ENCODE peak calls at places on chromosomes 12 and 14, in eight cellular contexts. One of them, this sample, is unnamed.

GRCh38 chr12:25828188-25828587 is 130.3 kb upstream of the RASSF8 start:
- DNase-seq in esophagus squamous epithelium: no peak
- DNase-seq in sigmoid colon: no peak
- DNase-seq in cardiac muscle cell: no peak
- DNase-seq in HCT116: no peak
- DNase-seq in GM23338: no peak
- DNase-seq in dorsolateral prefrontal cortex: no peak
- DNase-seq in BE2C: no peak
- DNase-seq in this sample: no peak

GRCh38 chr12:76223869-76224268 is 124.3 kb downstream of the BBS10 start:
- DNase-seq in cardiac muscle cell: no peak
- DNase-seq in HCT116: no peak
- DNase-seq in esophagus squamous epithelium: no peak
- DNase-seq in dorsolateral prefrontal cortex: no peak
- DNase-seq in GM23338: no peak
- DNase-seq in sigmoid colon: no peak
- DNase-seq in BE2C: no peak
- DNase-seq in this sample: no peak

GRCh38 chr12:51521554-51522276 is 69.3 kb upstream of the SCN8A start:
- DNase-seq in HCT116: no peak
- DNase-seq in GM23338: no peak
- DNase-seq in cardiac muscle cell: peak
- DNase-seq in sigmoid colon: no peak
- DNase-seq in dorsolateral prefrontal cortex: no peak
- DNase-seq in esophagus squamous epithelium: no peak
- DNase-seq in BE2C: no peak
- DNase-seq in this sample: no peak

GRCh38 chr14:64069634-64070359 is 217.0 kb downstream of the SYNE2 start:
- DNase-seq in GM23338: no peak
- DNase-seq in esophagus squamous epithelium: no peak
- DNase-seq in HCT116: no peak
- DNase-seq in cardiac muscle cell: no peak
- DNase-seq in dorsolateral prefrontal cortex: no peak
- DNase-seq in sigmoid colon: no peak
- DNase-seq in BE2C: no peak
- DNase-seq in this sample: no peak

GRCh38 chr12:64102339-64102738 is 119.8 kb downstream of the KICS2 start:
- DNase-seq in sigmoid colon: no peak
- DNase-seq in HCT116: no peak
- DNase-seq in esophagus squamous epithelium: no peak
- DNase-seq in cardiac muscle cell: peak
- DNase-seq in BE2C: no peak
- DNase-seq in dorsolateral prefrontal cortex: no peak
- DNase-seq in GM23338: no peak
- DNase-seq in this sample: no peak

GRCh38 chr14:35159742-35160409 is 37.5 kb downstream of the PRORP start:
- DNase-seq in GM23338: no peak
- DNase-seq in HCT116: peak
- DNase-seq in BE2C: no peak
- DNase-seq in sigmoid colon: no peak
- DNase-seq in cardiac muscle cell: peak
- DNase-seq in dorsolateral prefrontal cortex: no peak
- DNase-seq in esophagus squamous epithelium: no peak
- DNase-seq in this sample: no peak

GRCh38 chr14:49249022-49249421 is 337.2 kb downstream of the RPS29 start:
- DNase-seq in HCT116: no peak
- DNase-seq in BE2C: no peak
- DNase-seq in sigmoid colon: no peak
- DNase-seq in esophagus squamous epithelium: no peak
- DNase-seq in GM23338: no peak
- DNase-seq in dorsolateral prefrontal cortex: no peak
- DNase-seq in cardiac muscle cell: peak
- DNase-seq in this sample: no peak

GRCh38 chr14:80468331-80469122 is 257.2 kb upstream of the DIO2 start:
- DNase-seq in sigmoid colon: no peak
- DNase-seq in BE2C: no peak
- DNase-seq in dorsolateral prefrontal cortex: no peak
- DNase-seq in cardiac muscle cell: no peak
- DNase-seq in GM23338: no peak
- DNase-seq in HCT116: no peak
- DNase-seq in esophagus squamous epithelium: no peak
- DNase-seq in this sample: no peak

GRCh38 chr14:31927348-31927826 is 149.7 kb upstream of the ARHGAP5 start:
- DNase-seq in sigmoid colon: no peak
- DNase-seq in dorsolateral prefrontal cortex: no peak
- DNase-seq in HCT116: no peak
- DNase-seq in GM23338: peak
- DNase-seq in esophagus squamous epithelium: no peak
- DNase-seq in cardiac muscle cell: peak
- DNase-seq in BE2C: no peak
- DNase-seq in this sample: peak

GRCh38 chr14:22339277-22339676 is 249.7 kb downstream of the DAD1 start:
- DNase-seq in dorsolateral prefrontal cortex: peak
- DNase-seq in sigmoid colon: peak
- DNase-seq in HCT116: no peak
- DNase-seq in cardiac muscle cell: peak
- DNase-seq in BE2C: no peak
- DNase-seq in esophagus squamous epithelium: no peak
- DNase-seq in GM23338: no peak
- DNase-seq in this sample: no peak

GRCh38 chr14:51823706-51824105 is 36.7 kb upstream of the GNG2 start:
- DNase-seq in HCT116: no peak
- DNase-seq in cardiac muscle cell: no peak
- DNase-seq in dorsolateral prefrontal cortex: no peak
- DNase-seq in sigmoid colon: no peak
- DNase-seq in GM23338: no peak
- DNase-seq in esophagus squamous epithelium: no peak
- DNase-seq in BE2C: no peak
- DNase-seq in this sample: no peak

GRCh38 chr14:52059614-52060013 is 9.2 kb downstream of the NID2 start:
- DNase-seq in esophagus squamous epithelium: no peak
- DNase-seq in HCT116: no peak
- DNase-seq in sigmoid colon: no peak
- DNase-seq in BE2C: no peak
- DNase-seq in GM23338: no peak
- DNase-seq in cardiac muscle cell: no peak
- DNase-seq in dorsolateral prefrontal cortex: no peak
- DNase-seq in this sample: no peak

GRCh38 chr14:59310644-59311043 is 122.2 kb downstream of the DAAM1 start:
- DNase-seq in sigmoid colon: no peak
- DNase-seq in HCT116: no peak
- DNase-seq in BE2C: no peak
- DNase-seq in esophagus squamous epithelium: no peak
- DNase-seq in cardiac muscle cell: no peak
- DNase-seq in GM23338: no peak
- DNase-seq in dorsolateral prefrontal cortex: no peak
- DNase-seq in this sample: no peak

GRCh38 chr12:12349711-12350665 is at the start of gene MANSC1:
- DNase-seq in esophagus squamous epithelium: no peak
- DNase-seq in BE2C: peak
- DNase-seq in HCT116: no peak
- DNase-seq in cardiac muscle cell: peak
- DNase-seq in sigmoid colon: peak
- DNase-seq in GM23338: peak
- DNase-seq in dorsolateral prefrontal cortex: peak
- DNase-seq in this sample: peak

GRCh38 chr12:69290545-69291277 is 51.3 kb downstream of the CPSF6 start:
- DNase-seq in BE2C: peak
- DNase-seq in cardiac muscle cell: peak
- DNase-seq in sigmoid colon: peak
- DNase-seq in esophagus squamous epithelium: peak
- DNase-seq in dorsolateral prefrontal cortex: peak
- DNase-seq in GM23338: peak
- DNase-seq in HCT116: peak
- DNase-seq in this sample: peak

GRCh38 chr12:24730461-24730896 is 218.4 kb downstream of the BCAT1 start:
- DNase-seq in BE2C: no peak
- DNase-seq in sigmoid colon: no peak
- DNase-seq in dorsolateral prefrontal cortex: no peak
- DNase-seq in HCT116: no peak
- DNase-seq in esophagus squamous epithelium: no peak
- DNase-seq in GM23338: no peak
- DNase-seq in cardiac muscle cell: no peak
- DNase-seq in this sample: no peak

GRCh38 chr12:92550661-92551060 is 152.1 kb upstream of the PLEKHG7 start:
- DNase-seq in BE2C: no peak
- DNase-seq in sigmoid colon: no peak
- DNase-seq in GM23338: no peak
- DNase-seq in cardiac muscle cell: no peak
- DNase-seq in esophagus squamous epithelium: no peak
- DNase-seq in dorsolateral prefrontal cortex: no peak
- DNase-seq in HCT116: no peak
- DNase-seq in this sample: no peak

GRCh38 chr14:50864237-50864636 is 7.6 kb upstream of the ABHD12B start:
- DNase-seq in GM23338: no peak
- DNase-seq in sigmoid colon: no peak
- DNase-seq in dorsolateral prefrontal cortex: no peak
- DNase-seq in HCT116: no peak
- DNase-seq in cardiac muscle cell: no peak
- DNase-seq in BE2C: no peak
- DNase-seq in esophagus squamous epithelium: no peak
- DNase-seq in this sample: no peak

GRCh38 chr14:75422169-75422568 is 5.7 kb upstream of the JDP2 start:
- DNase-seq in HCT116: no peak
- DNase-seq in GM23338: no peak
- DNase-seq in BE2C: no peak
- DNase-seq in cardiac muscle cell: no peak
- DNase-seq in dorsolateral prefrontal cortex: no peak
- DNase-seq in esophagus squamous epithelium: no peak
- DNase-seq in sigmoid colon: no peak
- DNase-seq in this sample: no peak

GRCh38 chr14:85558505-85558904 is 28.6 kb downstream of the FLRT2 start:
- DNase-seq in dorsolateral prefrontal cortex: no peak
- DNase-seq in esophagus squamous epithelium: no peak
- DNase-seq in BE2C: no peak
- DNase-seq in cardiac muscle cell: no peak
- DNase-seq in HCT116: no peak
- DNase-seq in GM23338: no peak
- DNase-seq in sigmoid colon: no peak
- DNase-seq in this sample: no peak
- H3K4me3 ChIP-seq in dorsolateral prefrontal cortex: no peak
- H3K4me3 ChIP-seq in esophagus squamous epithelium: no peak
- H3K4me3 ChIP-seq in BE2C: no peak
- H3K4me3 ChIP-seq in cardiac muscle cell: no peak
- H3K4me3 ChIP-seq in HCT116: no peak
- H3K4me3 ChIP-seq in GM23338: no peak
- H3K4me3 ChIP-seq in sigmoid colon: no peak
- H3K4me3 ChIP-seq in this sample: no peak

DNA sequence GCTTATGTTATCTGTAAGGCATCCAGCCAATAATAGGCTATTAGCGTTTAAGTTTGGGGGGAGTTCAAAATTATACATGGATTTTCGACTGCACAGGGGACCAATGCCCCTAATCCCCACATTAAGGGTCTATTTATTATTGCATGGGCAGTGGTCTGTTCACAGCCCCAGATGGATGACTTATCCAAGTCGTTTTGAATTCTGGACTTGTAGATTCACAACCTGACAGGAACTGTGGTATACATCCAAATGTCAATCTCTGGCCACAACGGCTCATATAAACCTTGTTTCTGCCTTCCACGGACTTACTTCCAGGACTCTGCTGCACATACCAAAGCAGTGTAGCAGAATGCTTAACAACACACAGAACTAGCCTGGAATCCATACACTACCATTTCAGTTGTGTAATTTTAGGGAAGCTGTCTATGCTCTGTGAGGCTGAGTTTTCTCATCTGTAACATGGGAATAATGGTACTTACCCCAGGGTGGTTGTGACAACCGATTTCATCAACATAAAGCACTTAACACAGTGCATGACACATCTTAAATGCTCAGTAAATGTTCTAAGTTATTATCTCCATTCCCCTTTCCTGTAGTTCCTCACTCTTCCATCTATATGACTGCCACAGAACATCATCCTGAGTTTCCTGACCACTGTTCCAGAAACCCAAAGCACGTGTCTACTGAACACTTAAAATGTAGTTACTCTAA is 3.7 kb downstream of the DDX24 start:
- DNase-seq in sigmoid colon: no peak
- DNase-seq in HCT116: no peak
- DNase-seq in BE2C: no peak
- DNase-seq in GM23338: no peak
- DNase-seq in dorsolateral prefrontal cortex: no peak
- DNase-seq in cardiac muscle cell: no peak
- DNase-seq in esophagus squamous epithelium: no peak
- DNase-seq in this sample: no peak
- H3K4me3 ChIP-seq in sigmoid colon: no peak
- H3K4me3 ChIP-seq in HCT116: no peak
- H3K4me3 ChIP-seq in BE2C: no peak
- H3K4me3 ChIP-seq in GM23338: no peak
- H3K4me3 ChIP-seq in dorsolateral prefrontal cortex: peak
- H3K4me3 ChIP-seq in cardiac muscle cell: peak
- H3K4me3 ChIP-seq in esophagus squamous epithelium: no peak
- H3K4me3 ChIP-seq in this sample: no peak

DNA sequence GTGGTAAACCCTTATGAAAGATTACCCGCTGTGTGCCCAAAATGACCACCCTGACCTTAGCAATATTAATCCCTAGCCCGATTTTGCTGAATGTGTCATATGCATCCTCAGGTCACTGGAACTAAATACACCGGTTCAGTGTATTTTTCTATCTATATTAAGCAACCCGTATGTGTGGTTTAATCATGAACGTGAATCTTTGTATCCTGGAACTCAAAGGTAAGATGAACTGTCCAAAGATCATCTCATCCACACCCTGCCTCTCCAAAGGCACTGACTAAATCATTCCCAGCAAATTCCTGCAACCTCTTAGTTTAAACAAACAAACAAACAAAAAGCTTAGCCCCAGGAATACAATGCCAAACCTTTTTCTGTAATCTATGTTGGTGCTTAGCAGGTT is 298.7 kb downstream of the DPF3 start:
- DNase-seq in BE2C: no peak
- DNase-seq in HCT116: no peak
- DNase-seq in dorsolateral prefrontal cortex: no peak
- DNase-seq in sigmoid colon: no peak
- DNase-seq in GM23338: no peak
- DNase-seq in esophagus squamous epithelium: no peak
- DNase-seq in cardiac muscle cell: no peak
- DNase-seq in this sample: no peak
- H3K4me3 ChIP-seq in BE2C: no peak
- H3K4me3 ChIP-seq in HCT116: no peak
- H3K4me3 ChIP-seq in dorsolateral prefrontal cortex: no peak
- H3K4me3 ChIP-seq in sigmoid colon: no peak
- H3K4me3 ChIP-seq in GM23338: no peak
- H3K4me3 ChIP-seq in esophagus squamous epithelium: no peak
- H3K4me3 ChIP-seq in cardiac muscle cell: no peak
- H3K4me3 ChIP-seq in this sample: no peak

DNA sequence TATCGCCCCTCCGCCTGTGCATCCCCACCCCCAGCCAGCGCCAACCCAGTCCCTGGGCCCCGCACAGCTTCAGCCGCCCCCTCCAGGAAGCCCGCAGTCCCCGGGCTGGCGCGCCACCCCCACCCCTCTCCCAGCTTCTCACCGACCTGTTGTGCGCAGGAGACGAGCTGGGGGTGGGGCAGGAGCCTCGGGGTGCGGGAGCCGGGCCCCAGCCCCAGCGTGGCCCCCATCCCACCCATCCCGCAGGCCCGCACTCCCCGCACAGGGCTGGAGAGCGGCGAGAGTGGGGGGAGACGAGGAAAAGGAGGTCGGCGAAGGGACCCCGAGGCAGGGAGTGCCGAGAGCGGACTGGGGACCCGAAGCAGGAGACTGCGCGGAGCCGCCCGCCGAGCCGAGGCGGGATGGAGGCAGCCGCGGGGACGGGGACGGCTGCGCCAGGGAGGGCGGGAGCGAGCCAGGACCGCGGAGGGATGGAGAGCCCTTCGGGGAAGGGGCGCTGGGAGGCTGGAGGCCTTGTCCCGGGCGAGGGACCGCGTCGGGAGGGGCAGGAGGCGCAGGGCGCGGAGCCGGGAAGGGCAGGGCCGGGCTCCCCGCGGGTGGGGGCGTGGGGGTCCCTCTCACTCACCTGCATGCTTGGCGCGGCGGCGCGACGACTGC is 498 bp downstream of the PIANP start:
- DNase-seq in BE2C: peak
- DNase-seq in sigmoid colon: peak
- DNase-seq in esophagus squamous epithelium: no peak
- DNase-seq in dorsolateral prefrontal cortex: no peak
- DNase-seq in GM23338: peak
- DNase-seq in HCT116: no peak
- DNase-seq in cardiac muscle cell: no peak
- DNase-seq in this sample: peak
- H3K4me3 ChIP-seq in BE2C: peak
- H3K4me3 ChIP-seq in sigmoid colon: peak
- H3K4me3 ChIP-seq in esophagus squamous epithelium: peak
- H3K4me3 ChIP-seq in dorsolateral prefrontal cortex: peak
- H3K4me3 ChIP-seq in GM23338: peak
- H3K4me3 ChIP-seq in HCT116: no peak
- H3K4me3 ChIP-seq in cardiac muscle cell: peak
- H3K4me3 ChIP-seq in this sample: peak

This sample was measured in H7.